ENCODE peak calls at places on chromosomes 12 and 14, in eight cellular contexts. W is cardiac fibroblast, J is testis, I is A549, U is lower lobe of right lung, R is NCI-H187 treated with DMSO at 0.1 percent for 48 hours, K is hypothalamus, E is left lung. G is an unnamed sample.
A peak's percentile ranks its signal among the peaks of the same experiment; 100 is the strongest.

GRCh38 chr14:46048127-46048526 is 603.5 kb downstream of the RPL10L start:
- DNase-seq in J (peak; percentile 54), U (no peak), R (no peak), E (no peak), I (no peak), W (no peak), K (no peak), G (peak; percentile 76)

GRCh38 chr12:17666641-17667324 is 423.2 kb downstream of the RERGL start:
- DNase-seq in R (no peak), U (no peak), J (no peak), W (no peak), I (no peak), E (no peak), K (no peak), G (no peak)

GRCh38 chr14:32349322-32349721 is 20.2 kb downstream of the AKAP6 start:
- DNase-seq in E (no peak), I (no peak), J (no peak), R (no peak), K (no peak), U (no peak), W (no peak), G (no peak)

GRCh38 chr12:43762596-43762995 is 3.8 kb downstream of the IRAK4 start:
- DNase-seq in J (no peak), E (no peak), K (no peak), W (no peak), U (no peak), R (no peak), I (no peak), G (no peak)

GRCh38 chr14:69005432-69006148 is 26.5 kb upstream of the ACTN1 start:
- DNase-seq in W (peak; percentile 90), J (no peak), I (peak; percentile 86), E (peak; percentile 68), U (no peak), R (no peak), K (no peak), G (peak; percentile 97)

GRCh38 chr14:52067873-52068740 is 752 bp downstream of the NID2 start:
- DNase-seq in U (no peak), R (no peak), W (peak; percentile 43), K (no peak), E (peak; percentile 41), J (peak; percentile 35), I (peak; percentile 13), G (peak; percentile 73)

GRCh38 chr12:62703011-62703380 is 232.0 kb downstream of the PPM1H start:
- DNase-seq in R (no peak), J (no peak), W (no peak), I (no peak), K (no peak), E (no peak), U (no peak), G (no peak)

GRCh38 chr14:72665259-72665658 is 228.6 kb downstream of the DPF3 start:
- DNase-seq in E (no peak), J (no peak), R (no peak), K (no peak), W (peak; percentile 86), U (no peak), I (peak; percentile 35), G (peak; percentile 91)

GRCh38 chr14:100578552-100578951 is 8.7 kb downstream of the BEGAIN start:
- DNase-seq in J (no peak), I (no peak), W (peak; percentile 16), U (no peak), R (no peak), K (no peak), E (no peak), G (peak; percentile 7)

GRCh38 chr12:27425306-27425705 is 21.2 kb upstream of the SMCO2 start:
- DNase-seq in R (no peak), U (no peak), K (no peak), E (no peak), I (no peak), J (no peak), W (peak; percentile 84), G (no peak)

GRCh38 chr12:49964849-49965624 is 3.4 kb downstream of the AQP5 start:
- DNase-seq in J (no peak), K (no peak), I (no peak), E (no peak), R (no peak), U (no peak), W (no peak), G (no peak)

GRCh38 chr14:60093606-60094005 is 1.9 kb downstream of the PCNX4 start:
- DNase-seq in W (no peak), J (no peak), R (no peak), I (no peak), E (no peak), K (no peak), U (no peak), G (no peak)

GRCh38 chr12:64656429-64656828 is 46.1 kb downstream of the RASSF3 start:
- DNase-seq in K (no peak), I (no peak), R (no peak), W (no peak), J (no peak), U (no peak), E (no peak), G (peak; percentile 36)

GRCh38 chr14:81436296-81437138 is 36.4 kb upstream of the STON2 start:
- DNase-seq in E (peak; percentile 73), J (peak; percentile 81), R (no peak), K (peak; percentile 34), U (peak; percentile 80), I (peak; percentile 83), W (peak; percentile 64), G (peak; percentile 54)

GRCh38 chr12:68400231-68400829 is 68.2 kb upstream of the MDM1 start:
- DNase-seq in R (peak; percentile 79), W (no peak), I (no peak), J (no peak), K (no peak), E (no peak), U (no peak), G (no peak)

GRCh38 chr14:59018978-59019377 is 169.5 kb upstream of the DAAM1 start:
- DNase-seq in J (no peak), I (no peak), W (peak; percentile 13), E (no peak), R (no peak), U (no peak), K (no peak), G (no peak)

GRCh38 chr14:31964979-31965734 is 111.9 kb upstream of the ARHGAP5 start:
- DNase-seq in I (no peak), U (no peak), W (no peak), J (no peak), E (no peak), K (no peak), R (no peak), G (no peak)

GRCh38 chr14:102805454-102805891 is 28.2 kb downstream of the TRAF3 start:
- DNase-seq in J (no peak), U (no peak), I (no peak), E (no peak), K (no peak), W (peak; percentile 29), R (no peak), G (peak; percentile 87)

GRCh38 chr12:54017845-54018607 is 9.2 kb downstream of the HOXC8 start:
- DNase-seq in W (peak; percentile 31), E (peak; percentile 76), J (peak; percentile 93), U (peak; percentile 68), K (no peak), R (peak; percentile 82), I (peak; percentile 92), G (peak; percentile 96)

GRCh38 chr12:69069479-69069878 is 136.5 kb upstream of the CPM start:
- DNase-seq in U (no peak), R (no peak), W (no peak), K (no peak), I (no peak), J (no peak), E (no peak), G (no peak)

GRCh38 chr12:16277585-16277984 is at the start of gene SLC15A5:
- DNase-seq in I (no peak), U (no peak), K (no peak), E (no peak), R (no peak), J (no peak), W (no peak), G (no peak)

GRCh38 chr12:122166422-122167327 is 7.3 kb downstream of the IL31 start:
- DNase-seq in U (no peak), R (no peak), E (no peak), I (no peak), W (no peak), J (no peak), K (no peak), G (no peak)

GRCh38 chr14:85463512-85463911 is 66.4 kb upstream of the FLRT2 start:
- DNase-seq in J (no peak), E (peak; percentile 61), W (peak; percentile 18), I (no peak), U (peak; percentile 51), R (no peak), K (no peak), G (no peak)

GRCh38 chr14:78606111-78606510 is 435.9 kb downstream of the NRXN3 start:
- DNase-seq in R (no peak), J (no peak), I (no peak), U (no peak), W (peak; percentile 59), K (no peak), E (no peak), G (peak; percentile 78)

GRCh38 chr14:73283592-73284379 is 46.5 kb downstream of the PAPLN start:
- DNase-seq in K (no peak), J (no peak), W (peak; percentile 58), R (no peak), I (no peak), E (no peak), U (no peak), G (no peak)

GRCh38 chr14:23183479-23183878 is at the start of gene SLC7A8:
- DNase-seq in U (peak; percentile 67), R (no peak), I (no peak), E (peak; percentile 69), K (peak; percentile 15), W (peak; percentile 31), J (peak; percentile 88), G (no peak)

GRCh38 chr12:79782197-79782890 is 91.6 kb upstream of the PAWR start:
- DNase-seq in E (no peak), W (peak; percentile 68), I (no peak), R (no peak), U (no peak), J (no peak), K (no peak), G (peak; percentile 82)

G was measured in mesenchymal stem cell.